ENCODE peak calls at places on chromosomes 2 and 18, in four cellular contexts. F is GM23338, X is lower leg skin, L is OCI-LY7. O is an unnamed sample.
A peak's percentile ranks its signal among the peaks of the same experiment; 100 is the strongest.

GRCh38 chr2:176388886-176389285 is 119.6 kb downstream of the MTX2 start:
- DNase-seq in F (no peak), X (no peak), L (no peak), O (no peak)

GRCh38 chr2:108492364-108492763 is 41.9 kb upstream of the LIMS1 start:
- DNase-seq in F (no peak), X (no peak), L (no peak), O (no peak)

GRCh38 chr2:85866165-85866659 is 22.6 kb downstream of the ST3GAL5 start:
- DNase-seq in F (no peak), X (no peak), L (no peak), O (no peak)

GRCh38 chr2:140586379-140586778 is 1544.4 kb downstream of the LRP1B start:
- DNase-seq in F (peak; percentile 80), X (no peak), L (peak; percentile 5), O (peak; percentile 33)

GRCh38 chr2:3277748-3278520 is 99.7 kb downstream of the EIPR1 start:
- DNase-seq in F (no peak), X (peak; percentile 67), L (no peak), O (no peak)

GRCh38 chr2:10755621-10756020 is 34.2 kb downstream of the ATP6V1C2 start:
- DNase-seq in F (no peak), X (no peak), L (no peak), O (no peak)

GRCh38 chr2:99140056-99140859 is 1.2 kb upstream of the C2orf15 start:
- DNase-seq in F (peak; percentile 68), X (no peak), L (no peak), O (no peak)

GRCh38 chr2:138522556-138522955 is 21.0 kb downstream of the SPOPL start:
- DNase-seq in F (no peak), X (no peak), L (no peak), O (peak; percentile 37)

GRCh38 chr2:3289164-3289515 is 88.5 kb downstream of the EIPR1 start:
- DNase-seq in F (no peak), X (no peak), L (no peak), O (no peak)

GRCh38 chr18:59748628-59749360 is 51.6 kb upstream of the CCBE1 start:
- DNase-seq in F (no peak), X (no peak), L (no peak), O (no peak)

GRCh38 chr2:6722574-6722973 is 143.1 kb downstream of the CMPK2 start:
- DNase-seq in F (no peak), X (no peak), L (no peak), O (no peak)

GRCh38 chr2:26184555-26185303 is 11.8 kb downstream of the GAREM2 start:
- DNase-seq in F (peak; percentile 84), X (peak; percentile 94), L (peak; percentile 30), O (peak; percentile 91)

GRCh38 chr18:12008842-12009580 is 27.7 kb downstream of the IMPA2 start:
- DNase-seq in F (no peak), X (peak; percentile 77), L (no peak), O (no peak)

GRCh38 chr2:108182489-108182888 is 57.3 kb upstream of the SULT1C3 start:
- DNase-seq in F (peak; percentile 91), X (no peak), L (no peak), O (peak; percentile 8)

GRCh38 chr2:212854116-212854515 is 297.3 kb downstream of the IKZF2 start:
- DNase-seq in F (no peak), X (no peak), L (no peak), O (no peak)

GRCh38 chr2:75100011-75100680 is 99.2 kb downstream of the TACR1 start:
- DNase-seq in F (no peak), X (no peak), L (no peak), O (peak; percentile 62)

GRCh38 chr2:173631123-173631450 is 276.4 kb downstream of the CDCA7 start:
- DNase-seq in F (no peak), X (no peak), L (no peak), O (peak; percentile 30)

GRCh38 chr2:162964513-162964912 is 125.9 kb upstream of the KCNH7 start:
- DNase-seq in F (peak; percentile 19), X (no peak), L (no peak), O (no peak)

GRCh38 chr2:142872900-142873724 is 4.4 kb upstream of the KYNU start:
- DNase-seq in F (no peak), X (no peak), L (no peak), O (peak; percentile 84)

GRCh38 chr2:239324456-239324855 is 76.4 kb downstream of the HDAC4 start:
- DNase-seq in F (no peak), X (peak; percentile 76), L (no peak), O (no peak)

GRCh38 chr2:166338831-166339339 is 36.9 kb downstream of the SCN9A start:
- DNase-seq in F (no peak), X (no peak), L (no peak), O (no peak)

GRCh38 chr18:55337908-55338521 is 250.0 kb downstream of the TCF4 start:
- DNase-seq in F (no peak), X (peak; percentile 87), L (no peak), O (no peak)

GRCh38 chr2:26807788-26808460 is 22.1 kb downstream of the CENPA start:
- DNase-seq in F (peak; percentile 22), X (no peak), L (no peak), O (no peak)

GRCh38 chr2:72181616-72182015 is 34.0 kb upstream of the CYP26B1 start:
- DNase-seq in F (no peak), X (no peak), L (no peak), O (no peak)

GRCh38 chr2:121118951-121119350 is 166.1 kb downstream of the TFCP2L1 start:
- DNase-seq in F (no peak), X (no peak), L (no peak), O (no peak)

GRCh38 chr2:28393115-28393836 is 618 bp downstream of the FOSL2 start:
- DNase-seq in F (peak; percentile 55), X (peak; percentile 94), L (no peak), O (peak; percentile 76)

GRCh38 chr2:207528980-207529329 is 807 bp upstream of the CREB1 start:
- DNase-seq in F (peak; percentile 64), X (no peak), L (peak; percentile 55), O (no peak)

GRCh38 chr2:127164761-127165538 is 55.1 kb downstream of the CYP27C1 start:
- DNase-seq in F (no peak), X (peak; percentile 62), L (peak; percentile 46), O (no peak)

GRCh38 chr2:45968946-45969584 is 317.6 kb downstream of the PRKCE start:
- DNase-seq in F (no peak), X (no peak), L (no peak), O (no peak)

GRCh38 chr2:71618327-71619113 is 165.2 kb downstream of the DYSF start:
- DNase-seq in F (no peak), X (peak; percentile 80), L (no peak), O (no peak)

DNA sequence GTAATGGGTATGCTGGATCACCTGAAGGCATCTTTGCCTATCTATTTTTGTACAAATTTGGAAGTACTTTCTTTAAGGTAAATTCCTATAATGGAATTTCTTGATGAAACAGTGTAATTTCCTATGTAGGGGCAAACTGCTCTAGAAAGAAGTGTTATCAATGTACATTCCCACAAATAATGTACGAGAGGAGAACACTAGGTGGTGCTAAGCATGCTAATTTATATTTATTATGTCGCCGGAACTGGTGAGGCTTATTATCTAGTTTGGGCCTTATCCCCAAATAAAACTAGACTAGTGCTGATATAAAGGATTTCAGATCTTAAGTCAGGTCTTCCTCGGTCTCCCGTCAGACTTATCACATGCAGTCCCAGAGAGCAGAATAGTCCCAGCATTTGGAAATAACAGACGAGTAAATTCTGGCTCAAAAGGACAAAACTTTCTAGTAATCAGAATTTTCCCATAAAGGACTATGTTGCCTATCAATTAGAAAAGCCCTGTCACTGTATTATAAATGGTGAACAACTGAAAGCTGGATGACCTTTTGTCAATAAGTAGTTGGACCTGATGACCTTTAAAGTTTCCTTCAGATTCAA is 86.9 kb upstream of the RBBP8 start:
- DNase-seq in F (peak; percentile 21), X (no peak), L (peak; percentile 24), O (peak; percentile 60)
- TF ChIP-seq CTCF in F (peak; percentile 48), X (no peak), L (peak; percentile 80), O (peak; percentile 59)

GRCh38 chr2:224122542-224122941 is 83.5 kb upstream of the SERPINE2 start:
- DNase-seq in F (no peak), X (no peak), L (no peak), O (no peak)
- H3K4me3 ChIP-seq in F (no peak overlapping the region), X (no peak overlapping the region), L (no peak overlapping the region), O (no peak overlapping the region)

GRCh38 chr2:222671259-222672067 is at the start of gene MOGAT1:
- DNase-seq in F (peak; percentile 91), X (no peak), L (no peak), O (peak; percentile 35)
- TF ChIP-seq CTCF in F (peak; percentile 30), X (no peak), L (no peak), O (no peak)

DNA sequence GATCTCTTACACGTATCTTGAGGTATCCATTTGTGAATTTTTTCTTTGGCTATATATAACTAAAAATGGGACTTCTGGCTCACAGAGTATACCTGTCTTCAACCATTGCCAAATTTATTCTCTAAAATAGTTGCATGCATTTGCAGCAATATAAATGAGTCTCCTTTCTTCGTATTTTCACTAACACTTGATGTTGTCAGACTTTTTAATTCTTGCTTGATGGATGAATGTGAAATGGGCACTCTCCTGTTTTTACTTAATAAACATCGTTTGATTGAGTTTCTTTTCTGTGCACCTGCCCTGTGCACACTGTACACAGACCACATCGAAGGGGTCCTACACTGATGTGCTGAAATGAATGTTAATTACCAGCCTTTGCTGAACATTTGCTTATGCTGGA is 121.8 kb downstream of the DDX1 start:
- DNase-seq in F (no peak), X (no peak), L (no peak), O (no peak)
- H3K4me3 ChIP-seq in F (no peak overlapping the region), X (no peak overlapping the region), L (no peak overlapping the region), O (no peak overlapping the region)

GRCh38 chr2:144889348-144889747 is 369.4 kb upstream of the ZEB2 start:
- DNase-seq in F (no peak), X (no peak), L (no peak), O (no peak)
- TF ChIP-seq CTCF in F (no peak), X (no peak), L (no peak), O (no peak)

DNA sequence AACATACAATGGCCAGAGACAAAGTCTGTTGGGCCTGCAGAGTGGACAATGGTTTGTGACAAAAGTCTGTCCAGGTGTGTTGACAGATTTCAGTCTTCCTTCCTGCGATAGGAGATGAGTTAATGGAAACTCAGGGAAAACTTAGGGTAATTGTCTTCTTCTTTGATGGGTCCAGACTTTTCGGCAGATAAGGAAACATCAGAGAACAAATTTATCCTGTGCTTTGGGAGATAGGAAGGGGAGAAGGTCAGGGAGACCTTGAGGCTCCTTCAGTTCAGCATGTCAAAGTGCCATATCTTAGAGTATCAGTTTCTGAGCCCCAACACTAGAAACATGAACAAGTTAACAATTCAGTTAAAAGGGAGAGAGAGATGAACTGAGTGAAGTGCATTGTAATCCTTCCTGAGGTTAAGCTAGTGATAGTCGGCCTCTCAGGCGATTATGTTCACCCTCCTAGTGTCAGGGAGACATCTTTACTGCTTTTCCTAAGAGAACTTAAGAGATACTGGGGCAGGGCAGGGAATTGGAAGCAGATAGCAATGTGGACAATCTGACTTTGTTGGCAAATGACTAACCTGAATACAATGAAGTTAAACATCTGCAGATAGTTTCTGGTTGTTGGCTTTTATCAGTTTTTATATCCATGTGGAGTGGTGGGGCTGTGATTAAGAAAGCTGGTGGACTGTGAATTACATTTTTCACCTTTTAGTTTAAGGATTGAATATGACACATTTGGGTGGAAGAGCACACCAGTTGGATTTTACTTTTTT is 248.8 kb upstream of the FN1 start:
- DNase-seq in F (no peak), X (no peak), L (no peak), O (peak; percentile 44)
- H3K4me3 ChIP-seq in F (no peak overlapping the region), X (no peak overlapping the region), L (no peak overlapping the region), O (no peak overlapping the region)

GRCh38 chr2:11829947-11830707 is 83.7 kb downstream of the LPIN1 start:
- DNase-seq in F (peak; percentile 80), X (peak; percentile 92), L (peak; percentile 83), O (peak; percentile 98)
- TF ChIP-seq CTCF in F (peak; percentile 35), X (no peak), L (no peak), O (peak; percentile 48)

GRCh38 chr2:136116813-136117390 is 1.0 kb downstream of the CXCR4 start:
- DNase-seq in F (peak; percentile 41), X (no peak), L (peak; percentile 92), O (peak; percentile 37)
- H3K4me3 ChIP-seq in F (peak overlapping the region; percentile 76), X (peak overlapping the region; percentile 5), L (peak overlapping the region; percentile 92), O (peak overlapping the region; percentile 58)